ENCODE peak calls at places on chromosome 3, in ten cellular contexts. P is WERI-Rb-1; L is CD8-positive, alpha-beta T cell; X is prostate gland; U is small intestine; Y is GM23248; D is CD4-positive, CD25-positive, alpha-beta regulatory T cell; Q is mesendoderm; V is IMR-90; K is heart left ventricle. W is an unnamed sample. For H3K27me3 and H3K36me3, the result is how much of the 10 kb centered on the place peaks cover.

GRCh38 chr3:49634736-49635135 is 39.4 kb upstream of the APEH start:
- DNase-seq in P (no peak), L (no peak), X (no peak), U (no peak), Y (no peak), D (no peak), Q (peak), V (no peak), K (no peak), W (no peak)

GRCh38 chr3:79954756-79955155 is 187.0 kb upstream of the ROBO1 start:
- DNase-seq in P (no peak), L (no peak), X (no peak), U (peak), Y (no peak), D (no peak), Q (no peak), V (no peak), K (no peak), W (no peak)

GRCh38 chr3:144286235-144286910 is 314.8 kb downstream of the DIPK2A start:
- DNase-seq in P (no peak), L (no peak), X (no peak), U (no peak), Y (no peak), D (no peak), Q (no peak), V (no peak), K (no peak), W (no peak)

GRCh38 chr3:143165211-143165610 is 45.6 kb downstream of the CHST2 start:
- DNase-seq in P (no peak), L (no peak), X (no peak), U (no peak), Y (no peak), D (no peak), Q (no peak), V (no peak), K (no peak), W (no peak)

GRCh38 chr3:147210676-147211075 is 195.7 kb downstream of the ZIC4 start:
- DNase-seq in P (no peak), L (no peak), X (no peak), U (no peak), Y (no peak), D (no peak), Q (no peak), V (no peak), K (no peak), W (no peak)

GRCh38 chr3:171013822-171014748 is 12.4 kb downstream of the SLC2A2 start:
- DNase-seq in P (no peak), L (no peak), X (no peak), U (no peak), Y (no peak), D (no peak), Q (no peak), V (no peak), K (no peak), W (no peak)

GRCh38 chr3:119362010-119362409 is 67.8 kb downstream of the ARHGAP31 start:
- DNase-seq in P (no peak), L (no peak), X (no peak), U (no peak), Y (no peak), D (no peak), Q (no peak), V (no peak), K (no peak), W (no peak)

GRCh38 chr3:139319428-139320402 is 24.1 kb upstream of the MRPS22 start:
- DNase-seq in P (peak), L (no peak), X (no peak), U (no peak), Y (no peak), D (no peak), Q (peak), V (no peak), K (no peak), W (peak)

GRCh38 chr3:11583226-11583625 is 60.5 kb downstream of the VGLL4 start:
- DNase-seq in P (no peak), L (no peak), X (no peak), U (no peak), Y (peak), D (no peak), Q (no peak), V (peak), K (no peak), W (no peak)

GRCh38 chr3:66498718-66499611 is 1.9 kb downstream of the LRIG1 start:
- DNase-seq in P (no peak), L (no peak), X (peak), U (peak), Y (peak), D (no peak), Q (no peak), V (peak), K (peak), W (no peak)

GRCh38 chr3:111801697-111802655 is 57.1 kb upstream of the PHLDB2 start:
- DNase-seq in P (no peak), L (no peak), X (no peak), U (peak), Y (peak), D (no peak), Q (no peak), V (peak), K (no peak), W (no peak)

GRCh38 chr3:15391007-15391406 is 36.3 kb downstream of the METTL6 start:
- DNase-seq in P (no peak), L (no peak), X (no peak), U (no peak), Y (peak), D (no peak), Q (no peak), V (no peak), K (no peak), W (no peak)

GRCh38 chr3:127170794-127171193 is 22.1 kb upstream of the PRR23E start:
- DNase-seq in P (peak), L (no peak), X (no peak), U (no peak), Y (peak), D (no peak), Q (peak), V (peak), K (peak), W (peak)

GRCh38 chr3:65894679-65895078 is 144.0 kb downstream of the MAGI1 start:
- DNase-seq in P (no peak), L (no peak), X (no peak), U (no peak), Y (peak), D (no peak), Q (no peak), V (peak), K (no peak), W (peak)

GRCh38 chr3:14762701-14763100 is 56.1 kb upstream of the FGD5 start:
- DNase-seq in P (no peak), L (no peak), X (no peak), U (no peak), Y (no peak), D (no peak), Q (no peak), V (no peak), K (no peak), W (no peak)

GRCh38 chr3:71066849-71067261 is 516.7 kb downstream of the FOXP1 start:
- DNase-seq in P (no peak), L (no peak), X (no peak), U (no peak), Y (peak), D (no peak), Q (peak), V (peak), K (no peak), W (peak)

GRCh38 chr3:346186-346585 is 149.6 kb downstream of the CHL1 start:
- DNase-seq in P (no peak), L (no peak), X (no peak), U (no peak), Y (no peak), D (no peak), Q (no peak), V (peak), K (no peak), W (no peak)

GRCh38 chr3:27722957-27723802 is 1.1 kb upstream of the EOMES start:
- DNase-seq in P (no peak), L (no peak), X (no peak), U (no peak), Y (peak), D (no peak), Q (peak), V (no peak), K (no peak), W (no peak)

GRCh38 chr3:27724459-27725197 is 2.5 kb upstream of the EOMES start:
- DNase-seq in P (no peak), L (no peak), X (no peak), U (no peak), Y (no peak), D (no peak), Q (peak), V (no peak), K (no peak), W (no peak)

GRCh38 chr3:27721717-27722564 is at the start of gene EOMES:
- DNase-seq in P (peak), L (peak), X (no peak), U (peak), Y (peak), D (peak), Q (peak), V (no peak), K (no peak), W (peak)

GRCh38 chr3:27726240-27726639 is 4.1 kb upstream of the EOMES start:
- DNase-seq in P (no peak), L (no peak), X (no peak), U (no peak), Y (no peak), D (no peak), Q (no peak), V (no peak), K (no peak), W (no peak)

DNA sequence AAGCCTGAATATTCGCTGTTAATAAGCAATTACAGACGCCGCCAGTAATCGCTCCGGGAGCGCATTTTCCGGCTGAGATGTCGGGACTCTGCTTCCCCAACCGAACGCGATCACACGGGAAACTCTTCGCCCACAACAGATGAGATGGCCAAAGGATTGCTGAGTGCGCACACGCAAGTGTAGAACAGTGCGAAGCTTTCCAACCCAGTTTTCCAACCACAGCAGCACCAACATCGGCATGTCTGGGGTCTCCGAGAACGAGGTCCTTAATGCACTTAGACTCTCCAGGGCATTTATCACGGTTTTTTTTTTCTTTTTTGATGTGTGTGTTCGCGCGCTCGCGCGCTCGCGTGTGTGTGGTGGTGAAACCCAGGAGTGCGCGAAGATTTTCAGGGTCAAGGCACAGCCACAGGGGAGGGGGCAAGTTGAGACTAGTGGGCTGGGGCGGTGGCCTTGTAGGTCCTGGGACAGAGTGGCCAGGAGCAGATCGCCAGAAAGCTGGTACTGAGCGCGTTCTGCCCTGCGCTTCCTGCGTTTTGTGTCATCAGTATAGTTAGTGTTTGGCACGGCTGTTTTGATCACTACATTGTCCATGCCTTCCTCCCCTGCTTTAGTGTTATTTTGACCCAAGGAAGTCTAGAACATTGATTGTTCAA is 1.8 kb upstream of the EOMES start:
- DNase-seq in P (no peak), L (no peak), X (no peak), U (no peak), Y (peak), D (no peak), Q (peak), V (no peak), K (no peak), W (no peak)
- H3K27me3 ChIP-seq in P (half or more), L (half or more), X (under half), U (half or more), Y (half or more), D (half or more), Q (under half), V (half or more), K (half or more), W (under half)

DNA sequence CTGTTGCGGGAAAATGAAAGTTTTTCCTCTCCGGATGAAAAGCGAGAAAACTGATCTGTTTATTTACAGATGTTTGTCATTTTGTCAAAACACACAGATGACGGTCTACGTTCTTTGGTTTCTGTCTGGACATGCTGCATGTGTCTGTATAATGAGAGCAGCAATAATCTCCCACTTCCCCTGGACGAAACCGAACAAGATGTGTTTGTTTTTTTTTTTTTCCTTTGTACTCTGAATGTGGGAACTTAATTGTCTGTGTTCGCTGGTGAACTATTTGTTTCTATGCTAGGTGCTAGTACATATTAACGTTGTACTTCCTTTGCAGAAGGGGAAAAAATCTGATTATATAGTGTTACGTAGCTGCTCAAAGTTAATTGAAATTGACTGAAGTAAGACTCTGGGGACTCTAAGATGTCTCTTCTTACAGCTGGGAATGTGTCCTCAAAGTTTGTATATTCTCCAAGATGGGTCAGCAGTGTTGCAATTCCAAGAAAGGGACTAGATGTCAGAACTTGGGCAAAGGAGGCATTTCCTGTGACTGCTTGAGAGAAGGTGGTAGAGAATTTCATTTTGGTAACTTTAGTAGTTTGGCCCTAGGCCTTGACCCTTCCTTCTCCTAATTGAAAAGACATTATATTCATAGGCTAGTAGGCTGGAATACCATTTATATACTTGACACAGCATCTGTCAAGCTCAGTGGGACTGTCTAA is 33.8 kb downstream of the PTPRG start:
- DNase-seq in P (no peak), L (no peak), X (no peak), U (no peak), Y (peak), D (no peak), Q (no peak), V (peak), K (no peak), W (no peak)
- H3K4me3 ChIP-seq in P (no peak), L (no peak), X (no peak), U (no peak), Y (peak), D (no peak), Q (no peak), V (no peak), K (peak), W (no peak)

GRCh38 chr3:197521277-197522182 is 34.2 kb downstream of the BDH1 start:
- DNase-seq in P (no peak), L (no peak), X (no peak), U (no peak), Y (no peak), D (no peak), Q (no peak), V (no peak), K (no peak), W (no peak)

GRCh38 chr3:197522183-197522715 is 33.5 kb downstream of the BDH1 start:
- DNase-seq in P (no peak), L (no peak), X (no peak), U (peak), Y (no peak), D (no peak), Q (no peak), V (no peak), K (no peak), W (no peak)

GRCh38 chr3:197522881-197523342 is 32.9 kb downstream of the BDH1 start:
- DNase-seq in P (no peak), L (no peak), X (no peak), U (no peak), Y (peak), D (no peak), Q (no peak), V (peak), K (no peak), W (peak)

GRCh38 chr3:197524128-197524527 is 31.6 kb downstream of the BDH1 start:
- DNase-seq in P (no peak), L (no peak), X (no peak), U (no peak), Y (no peak), D (no peak), Q (no peak), V (no peak), K (no peak), W (no peak)

DNA sequence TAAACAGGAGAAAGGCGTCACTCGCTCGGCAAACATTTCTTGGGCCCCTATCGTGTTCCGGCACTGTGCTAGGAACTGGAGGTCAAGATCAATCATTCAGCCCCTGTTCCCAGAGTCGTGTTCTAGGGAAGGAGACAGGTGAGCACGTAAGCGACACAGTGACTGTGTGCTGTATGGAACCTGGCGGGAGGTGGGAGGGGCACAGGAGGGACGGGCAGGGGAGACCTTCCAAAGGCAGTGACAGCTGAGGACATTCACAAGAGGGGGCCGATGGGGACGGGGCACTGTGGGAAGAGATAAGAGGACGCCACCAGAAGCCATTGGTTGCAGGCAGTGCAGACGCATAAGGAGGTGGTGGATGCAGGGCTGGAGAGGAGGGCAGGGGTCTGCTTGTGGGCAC is 32.2 kb downstream of the BDH1 start:
- DNase-seq in P (no peak), L (no peak), X (no peak), U (no peak), Y (no peak), D (no peak), Q (no peak), V (no peak), K (no peak), W (no peak)
- H3K36me3 ChIP-seq in P (under half), L (under half), X (under half), U (under half), Y (under half), D (under half), Q (under half), V (under half), K (under half), W (under half)

DNA sequence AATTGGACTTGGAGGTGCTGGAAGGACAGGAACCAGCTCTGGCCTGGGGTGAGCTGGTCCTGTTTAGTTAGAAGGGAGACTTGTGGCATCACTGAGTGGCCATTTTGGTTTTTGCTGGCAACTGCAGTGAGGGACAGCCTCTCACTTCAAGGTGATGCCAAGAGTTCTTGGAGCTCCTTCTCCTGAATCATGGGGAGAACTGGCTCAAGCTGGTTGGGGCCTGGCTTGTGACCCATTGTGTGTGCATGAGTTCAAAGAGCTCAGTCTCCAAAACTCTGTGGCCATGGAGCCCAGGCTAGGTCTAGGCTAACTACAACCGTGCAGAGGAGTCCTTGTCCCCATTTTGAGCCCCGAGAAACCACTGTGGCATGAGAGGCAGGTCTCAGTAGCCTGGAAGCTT is 60.1 kb upstream of the ZNF148 start:
- DNase-seq in P (no peak), L (no peak), X (no peak), U (no peak), Y (peak), D (no peak), Q (no peak), V (no peak), K (no peak), W (peak)
- H3K27me3 ChIP-seq in P (under half), L (under half), X (under half), U (under half), Y (under half), D (under half), Q (under half), V (under half), K (under half), W (under half)

GRCh38 chr3:8767667-8768363 is 1.6 kb downstream of the OXTR start:
- DNase-seq in P (no peak), L (no peak), X (peak), U (peak), Y (peak), D (no peak), Q (peak), V (no peak), K (no peak), W (no peak)

GRCh38 chr3:8767181-8767666 is 2.2 kb downstream of the OXTR start:
- DNase-seq in P (no peak), L (no peak), X (no peak), U (no peak), Y (peak), D (no peak), Q (no peak), V (no peak), K (no peak), W (no peak)

GRCh38 chr3:8769088-8769822 is at the start of gene OXTR:
- DNase-seq in P (peak), L (peak), X (peak), U (peak), Y (peak), D (peak), Q (peak), V (peak), K (peak), W (peak)

GRCh38 chr3:8766148-8766547 is 3.3 kb downstream of the OXTR start:
- DNase-seq in P (no peak), L (no peak), X (no peak), U (no peak), Y (no peak), D (no peak), Q (no peak), V (no peak), K (no peak), W (no peak)

GRCh38 chr3:8768364-8769087 is 887 bp downstream of the OXTR start:
- DNase-seq in P (no peak), L (no peak), X (no peak), U (no peak), Y (peak), D (no peak), Q (no peak), V (no peak), K (no peak), W (no peak)
- H3K4me3 ChIP-seq in P (no peak), L (no peak), X (no peak), U (peak), Y (peak), D (no peak), Q (peak), V (peak), K (peak), W (no peak)

W was measured in MG63.